ENCODE peak calls at places on chromosomes 6 and 20, in four cellular contexts. One of them, this sample, is unnamed.

GRCh38 chr6:157989541-157990289 is 8.1 kb downstream of the SYNJ2 start:
- DNase-seq in A549: peak
- DNase-seq in endothelial cell of umbilical vein: peak
- DNase-seq in H1: no peak
- DNase-seq in this sample: no peak

GRCh38 chr6:134826889-134827737 is 122.8 kb downstream of the ALDH8A1 start:
- DNase-seq in H1: no peak
- DNase-seq in endothelial cell of umbilical vein: no peak
- DNase-seq in A549: no peak
- DNase-seq in this sample: no peak

GRCh38 chr20:21272279-21272678 is 30.9 kb upstream of the XRN2 start:
- DNase-seq in A549: no peak
- DNase-seq in H1: no peak
- DNase-seq in endothelial cell of umbilical vein: no peak
- DNase-seq in this sample: no peak

GRCh38 chr20:4073852-4074741 is 58.7 kb upstream of the RNF24 start:
- DNase-seq in H1: no peak
- DNase-seq in endothelial cell of umbilical vein: no peak
- DNase-seq in A549: no peak
- DNase-seq in this sample: no peak

GRCh38 chr6:111642463-111643158 is 36.9 kb upstream of the TRAF3IP2 start:
- DNase-seq in A549: peak
- DNase-seq in endothelial cell of umbilical vein: peak
- DNase-seq in H1: peak
- DNase-seq in this sample: peak

GRCh38 chr6:3424185-3424927 is 32.5 kb downstream of the SLC22A23 start:
- DNase-seq in A549: no peak
- DNase-seq in endothelial cell of umbilical vein: no peak
- DNase-seq in H1: no peak
- DNase-seq in this sample: no peak

GRCh38 chr20:4898282-4898681 is 103.0 kb downstream of the SLC23A2 start:
- DNase-seq in A549: no peak
- DNase-seq in H1: no peak
- DNase-seq in endothelial cell of umbilical vein: peak
- DNase-seq in this sample: no peak

GRCh38 chr20:45103072-45103471 is 2.1 kb upstream of the KCNS1 start:
- DNase-seq in endothelial cell of umbilical vein: no peak
- DNase-seq in A549: no peak
- DNase-seq in H1: no peak
- DNase-seq in this sample: no peak

GRCh38 chr6:132399376-132400074 is 1.8 kb downstream of the MOXD1 start:
- DNase-seq in A549: no peak
- DNase-seq in endothelial cell of umbilical vein: no peak
- DNase-seq in H1: no peak
- DNase-seq in this sample: no peak

GRCh38 chr6:15948930-15949900 is 179.7 kb upstream of the MYLIP start:
- DNase-seq in H1: no peak
- DNase-seq in endothelial cell of umbilical vein: peak
- DNase-seq in A549: peak
- DNase-seq in this sample: no peak

GRCh38 chr6:154249499-154250298 is 106.9 kb downstream of the IPCEF1 start:
- DNase-seq in H1: no peak
- DNase-seq in endothelial cell of umbilical vein: no peak
- DNase-seq in A549: no peak
- DNase-seq in this sample: no peak

GRCh38 chr20:60352017-60352416 is 393.8 kb downstream of the CDH26 start:
- DNase-seq in endothelial cell of umbilical vein: no peak
- DNase-seq in A549: no peak
- DNase-seq in H1: no peak
- DNase-seq in this sample: no peak
- TF ChIP-seq JUN in endothelial cell of umbilical vein: no peak
- TF ChIP-seq JUN in A549: no peak
- TF ChIP-seq JUN in H1: no peak
- TF ChIP-seq JUN in this sample: no peak

GRCh38 chr6:26125015-26125690 is 37.9 kb downstream of the HFE start:
- DNase-seq in endothelial cell of umbilical vein: peak
- DNase-seq in A549: peak
- DNase-seq in H1: no peak
- DNase-seq in this sample: no peak
- TF ChIP-seq JUN in endothelial cell of umbilical vein: no peak
- TF ChIP-seq JUN in A549: no peak
- TF ChIP-seq JUN in H1: no peak
- TF ChIP-seq JUN in this sample: no peak

DNA sequence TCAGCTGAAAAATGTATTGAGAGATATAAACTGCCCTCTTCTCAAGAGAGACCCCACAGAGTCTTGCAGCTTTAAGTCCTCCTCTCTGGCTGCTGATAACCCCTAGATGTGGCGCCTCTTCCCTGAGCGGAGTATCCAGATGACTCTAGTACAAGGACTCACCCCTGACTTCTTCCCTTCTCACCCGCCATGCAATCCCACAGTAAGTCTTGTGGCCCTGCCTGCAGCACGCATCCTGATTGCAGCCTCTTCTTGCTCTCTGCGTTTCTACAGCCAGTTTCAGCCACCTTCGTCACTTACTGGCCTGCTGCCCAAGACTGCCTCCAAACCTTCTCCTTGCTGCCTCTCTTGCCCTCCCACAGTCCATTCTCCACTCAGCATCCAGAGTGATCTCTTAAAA is 2.3 kb upstream of the RPP40 start:
- DNase-seq in A549: no peak
- DNase-seq in endothelial cell of umbilical vein: no peak
- DNase-seq in H1: no peak
- DNase-seq in this sample: no peak
- TF ChIP-seq JUN in A549: no peak
- TF ChIP-seq JUN in endothelial cell of umbilical vein: no peak
- TF ChIP-seq JUN in H1: no peak
- TF ChIP-seq JUN in this sample: no peak

GRCh38 chr20:1122388-1123315 is 4.2 kb downstream of the PSMF1 start:
- DNase-seq in H1: no peak
- DNase-seq in endothelial cell of umbilical vein: peak
- DNase-seq in A549: peak
- DNase-seq in this sample: no peak
- TF ChIP-seq JUN in H1: no peak
- TF ChIP-seq JUN in endothelial cell of umbilical vein: no peak
- TF ChIP-seq JUN in A549: no peak
- TF ChIP-seq JUN in this sample: no peak

DNA sequence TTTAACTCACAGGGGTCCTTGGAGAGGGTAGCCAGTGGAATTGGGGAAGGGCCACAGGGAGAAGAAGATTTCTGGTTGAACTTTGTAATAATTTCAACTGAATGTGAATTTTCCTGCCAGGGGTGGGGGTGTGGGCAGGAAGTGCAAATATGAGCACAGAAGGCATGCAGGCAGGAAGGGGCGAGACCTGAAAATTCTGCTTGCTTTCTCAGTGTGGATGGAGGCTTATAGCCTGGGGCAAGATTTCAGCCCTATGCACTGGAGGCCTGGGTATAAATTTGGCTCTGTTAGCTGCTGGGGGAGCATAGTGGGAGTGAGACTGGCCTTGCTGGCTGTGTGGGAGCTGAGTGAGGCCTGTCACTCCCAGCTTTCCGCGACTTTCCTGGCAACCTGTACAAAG is 54.4 kb downstream of the PERP start:
- DNase-seq in endothelial cell of umbilical vein: no peak
- DNase-seq in H1: no peak
- DNase-seq in A549: no peak
- DNase-seq in this sample: no peak
- TF ChIP-seq JUN in endothelial cell of umbilical vein: no peak
- TF ChIP-seq JUN in H1: no peak
- TF ChIP-seq JUN in A549: no peak
- TF ChIP-seq JUN in this sample: no peak

DNA sequence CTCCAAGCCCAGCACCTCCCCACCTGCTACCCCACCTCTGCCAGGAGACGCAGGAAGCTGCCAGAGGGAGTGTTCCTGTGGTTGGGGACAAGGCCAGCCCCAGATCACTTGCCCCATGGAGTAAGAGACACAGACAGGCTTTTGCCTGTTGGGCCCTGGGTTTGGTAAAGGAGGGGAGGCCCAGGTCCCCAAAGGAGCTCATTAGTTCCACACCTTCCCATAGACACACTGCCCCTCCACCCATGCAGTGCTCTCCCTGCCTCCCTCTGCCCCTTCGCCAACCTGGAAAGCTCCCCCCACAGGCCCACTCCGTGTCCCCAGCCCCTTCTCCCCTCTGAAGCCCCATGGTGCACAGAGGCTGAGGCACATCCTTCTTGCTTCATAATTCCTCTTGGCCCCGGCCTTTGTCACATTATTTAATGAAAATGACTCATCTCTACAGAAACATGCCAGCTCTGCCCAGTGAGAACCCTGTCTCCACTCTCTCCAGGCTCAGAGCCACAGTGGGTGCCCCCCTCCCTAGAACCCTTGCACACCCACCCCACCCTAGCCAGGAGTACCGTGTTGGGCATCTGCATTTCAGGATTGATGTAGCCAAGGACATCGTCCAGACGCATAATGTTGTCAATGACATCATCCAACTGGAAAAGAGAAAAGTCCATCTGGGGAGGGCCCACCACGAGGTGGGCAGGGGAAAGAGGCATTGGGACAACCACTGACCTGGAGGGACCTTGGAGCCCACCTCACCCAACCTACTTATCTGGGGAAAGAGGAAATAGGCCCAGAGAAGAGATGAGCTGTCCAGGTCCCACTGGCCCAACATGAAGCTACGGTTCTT is 46.0 kb downstream of the TFEB start:
- DNase-seq in endothelial cell of umbilical vein: no peak
- DNase-seq in H1: no peak
- DNase-seq in A549: no peak
- DNase-seq in this sample: peak
- TF ChIP-seq JUN in endothelial cell of umbilical vein: no peak
- TF ChIP-seq JUN in H1: no peak
- TF ChIP-seq JUN in A549: no peak
- TF ChIP-seq JUN in this sample: no peak

DNA sequence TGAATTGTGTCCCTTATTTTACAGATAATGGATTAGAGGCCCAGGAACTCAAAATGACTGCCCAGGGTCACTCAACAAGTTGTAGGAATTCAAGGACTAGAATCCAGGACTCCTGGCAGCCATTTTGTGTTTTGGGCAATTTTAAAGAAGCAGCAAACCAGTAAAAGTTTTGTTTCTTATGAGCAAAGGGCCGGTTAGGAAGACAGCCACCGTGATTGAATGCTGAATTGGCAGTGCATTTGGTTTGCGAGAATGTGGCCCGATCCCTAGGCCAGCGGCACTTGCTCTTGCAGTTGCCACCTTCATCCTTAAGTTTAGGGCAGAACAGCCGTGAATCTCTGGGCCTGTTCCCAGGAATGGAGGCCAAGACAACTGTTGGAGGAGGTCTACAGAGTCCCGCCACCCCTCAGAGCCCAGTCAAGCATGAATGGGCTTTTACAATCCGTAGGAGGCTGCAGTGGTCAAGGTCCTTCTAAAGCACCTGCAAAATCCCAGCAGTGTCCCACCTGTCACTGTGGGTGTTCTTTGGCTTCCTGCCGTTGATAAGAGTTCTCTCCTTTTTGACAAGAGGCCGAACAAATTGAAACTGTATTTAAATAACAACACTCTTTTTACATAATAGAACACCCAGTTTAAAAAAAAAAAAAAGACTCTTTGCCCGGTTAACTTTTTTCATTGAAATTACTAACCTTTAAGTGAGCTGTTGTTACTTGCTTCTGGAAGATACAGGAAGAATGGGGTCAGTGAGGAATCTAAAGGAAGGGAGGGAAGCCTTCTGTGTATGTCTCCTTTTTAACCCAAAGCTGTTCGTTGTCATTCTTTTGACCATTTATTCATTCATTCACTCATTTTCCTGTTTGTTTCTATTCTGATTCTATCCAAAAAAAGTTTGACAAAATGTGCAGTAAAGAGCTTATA is 68.7 kb downstream of the PHACTR2 start:
- DNase-seq in H1: peak
- DNase-seq in A549: no peak
- DNase-seq in endothelial cell of umbilical vein: no peak
- DNase-seq in this sample: peak
- TF ChIP-seq JUN in H1: no peak
- TF ChIP-seq JUN in A549: no peak
- TF ChIP-seq JUN in endothelial cell of umbilical vein: no peak
- TF ChIP-seq JUN in this sample: no peak